ENCODE peak calls at places on chromosomes 16 and 17, in four cellular contexts. One of them, this sample, is unnamed.

GRCh38 chr17:41942626-41943025 is 12.2 kb downstream of the ODAD4 start:
- DNase-seq in RCC 7860: no peak
- DNase-seq in stimulated activated naive CD8-positive, alpha-beta T cell treated with anti-CD3 and anti-CD28 coated beads, Interleukin-15, Interleukin-2, amounts not matched to agents 100 U/mL and 50 U/mL, for 24 hours: no peak
- DNase-seq in fibroblast of lung: no peak
- DNase-seq in this sample: no peak

GRCh38 chr16:3007957-3008748 is 4.6 kb upstream of the CLDN9 start:
- DNase-seq in fibroblast of lung: no peak
- DNase-seq in RCC 7860: no peak
- DNase-seq in stimulated activated naive CD8-positive, alpha-beta T cell treated with anti-CD3 and anti-CD28 coated beads, Interleukin-15, Interleukin-2, amounts not matched to agents 100 U/mL and 50 U/mL, for 24 hours: peak; percentile 25
- DNase-seq in this sample: no peak

GRCh38 chr17:56822725-56823124 is 11.0 kb downstream of the C17orf67 start:
- DNase-seq in RCC 7860: no peak
- DNase-seq in stimulated activated naive CD8-positive, alpha-beta T cell treated with anti-CD3 and anti-CD28 coated beads, Interleukin-15, Interleukin-2, amounts not matched to agents 100 U/mL and 50 U/mL, for 24 hours: no peak
- DNase-seq in fibroblast of lung: no peak
- DNase-seq in this sample: no peak

GRCh38 chr17:72423286-72423589 is 302.4 kb downstream of the SOX9 start:
- DNase-seq in fibroblast of lung: no peak
- DNase-seq in RCC 7860: no peak
- DNase-seq in stimulated activated naive CD8-positive, alpha-beta T cell treated with anti-CD3 and anti-CD28 coated beads, Interleukin-15, Interleukin-2, amounts not matched to agents 100 U/mL and 50 U/mL, for 24 hours: no peak
- DNase-seq in this sample: no peak

GRCh38 chr16:15993946-15994665 is 44.7 kb downstream of the ABCC1 start:
- DNase-seq in fibroblast of lung: peak; percentile 96
- DNase-seq in stimulated activated naive CD8-positive, alpha-beta T cell treated with anti-CD3 and anti-CD28 coated beads, Interleukin-15, Interleukin-2, amounts not matched to agents 100 U/mL and 50 U/mL, for 24 hours: no peak
- DNase-seq in RCC 7860: no peak
- DNase-seq in this sample: no peak

GRCh38 chr16:81095953-81096714 is at the start of gene GCSH:
- DNase-seq in RCC 7860: peak; percentile 95
- DNase-seq in fibroblast of lung: peak; percentile 99
- DNase-seq in stimulated activated naive CD8-positive, alpha-beta T cell treated with anti-CD3 and anti-CD28 coated beads, Interleukin-15, Interleukin-2, amounts not matched to agents 100 U/mL and 50 U/mL, for 24 hours: peak; percentile 99
- DNase-seq in this sample: peak; percentile 99

GRCh38 chr17:45925311-45925710 is 31.0 kb downstream of the MAPT start:
- DNase-seq in RCC 7860: no peak
- DNase-seq in fibroblast of lung: no peak
- DNase-seq in stimulated activated naive CD8-positive, alpha-beta T cell treated with anti-CD3 and anti-CD28 coated beads, Interleukin-15, Interleukin-2, amounts not matched to agents 100 U/mL and 50 U/mL, for 24 hours: no peak
- DNase-seq in this sample: no peak

GRCh38 chr16:77722315-77723107 is at the start of gene NUDT7:
- DNase-seq in fibroblast of lung: peak; percentile 94
- DNase-seq in stimulated activated naive CD8-positive, alpha-beta T cell treated with anti-CD3 and anti-CD28 coated beads, Interleukin-15, Interleukin-2, amounts not matched to agents 100 U/mL and 50 U/mL, for 24 hours: peak; percentile 100
- DNase-seq in RCC 7860: peak; percentile 80
- DNase-seq in this sample: peak; percentile 92

This sample was measured in stimulated activated naive B cell treated with anti-CD40 and anti-IgM and Interleukin-4, amounts not matched to agents 10 μg/mL and 1 μg/mL and 100 μg/mL, for 72 hours.